ENCODE peak calls at places on chromosomes 12 and 14, in six cellular contexts. Z is activated CD4-positive, alpha-beta T cell treated with anti-CD3 and anti-CD28 coated beads for 24 hours; U is KBM-7; E is stimulated activated CD8-positive, alpha-beta memory T cell treated with anti-CD3 and anti-CD28 coated beads, Interleukin-7, amount 100 ng/mL, for 1 hour; R is neural crest cell; J is stimulated activated CD4-positive, alpha-beta T cell treated with anti-CD3 and anti-CD28 coated beads, Interleukin-12 subunit alpha, Interleukin-12 subunit beta, amount 100 ng/mL, for 4 hours. S is an unnamed sample.
A peak's percentile ranks its signal among the peaks of the same experiment; 100 is the strongest.

GRCh38 chr12:53169644-53170043 is 10.9 kb upstream of the ZNF740 start:
- DNase-seq in Z (no peak), U (no peak), E (no peak), R (no peak), J (no peak), S (no peak)

GRCh38 chr12:51000245-51000644 is 25.9 kb downstream of the SLC11A2 start:
- DNase-seq in Z (no peak), U (no peak), E (no peak), R (no peak), J (no peak), S (no peak)

GRCh38 chr12:19273482-19274330 is 144.2 kb downstream of the PLEKHA5 start:
- DNase-seq in Z (peak; percentile 9), U (peak; percentile 90), E (peak; percentile 33), R (no peak), J (peak; percentile 8), S (no peak)

GRCh38 chr12:89247962-89248361 is 104.3 kb downstream of the DUSP6 start:
- DNase-seq in Z (no peak), U (no peak), E (no peak), R (no peak), J (no peak), S (no peak)

GRCh38 chr12:127396720-127397119 is 870.2 kb upstream of the TMEM132C start:
- DNase-seq in Z (no peak), U (no peak), E (no peak), R (no peak), J (no peak), S (no peak)

GRCh38 chr14:23115492-23115850 is 3.6 kb downstream of the CEBPE start:
- DNase-seq in Z (no peak), U (no peak), E (no peak), R (no peak), J (no peak), S (no peak)

GRCh38 chr14:68407275-68407674 is 385.6 kb downstream of the ZFP36L1 start:
- DNase-seq in Z (no peak), U (no peak), E (no peak), R (no peak), J (no peak), S (no peak)

GRCh38 chr12:94769746-94770396 is 119.5 kb upstream of the TMCC3 start:
- DNase-seq in Z (no peak), U (peak; percentile 62), E (no peak), R (no peak), J (no peak), S (no peak)

GRCh38 chr14:103401223-103402214 is 16.3 kb downstream of the MARK3 start:
- DNase-seq in Z (no peak), U (peak; percentile 35), E (no peak), R (no peak), J (no peak), S (no peak)

GRCh38 chr12:51692016-51692415 is 101.0 kb downstream of the SCN8A start:
- DNase-seq in Z (no peak), U (peak; percentile 51), E (no peak), R (no peak), J (no peak), S (no peak)

GRCh38 chr12:129911437-129912049 is 7.7 kb upstream of the TMEM132D start:
- DNase-seq in Z (peak; percentile 8), U (peak; percentile 50), E (no peak), R (peak; percentile 62), J (no peak), S (peak; percentile 55)

GRCh38 chr14:22483863-22484593 is 105.0 kb downstream of the DAD1 start:
- DNase-seq in Z (no peak), U (no peak), E (no peak), R (no peak), J (no peak), S (no peak)

GRCh38 chr12:54701940-54702592 is 53.9 kb upstream of the DCD start:
- DNase-seq in Z (no peak), U (peak; percentile 69), E (no peak), R (no peak), J (no peak), S (no peak)

GRCh38 chr12:51753980-51754675 is 94.4 kb downstream of the FIGNL2 start:
- DNase-seq in Z (no peak), U (no peak), E (no peak), R (no peak), J (no peak), S (no peak)

GRCh38 chr14:51035611-51036192 is 59.2 kb downstream of the TRIM9 start:
- DNase-seq in Z (no peak), U (no peak), E (no peak), R (no peak), J (no peak), S (no peak)